ENCODE peak calls at places on chromosomes 13 and 19, in ten cellular contexts. One of them, this sample, is unnamed.

GRCh38 chr13:91358384-91358776 is 10.9 kb downstream of the MIR17HG start:
- DNase-seq in stimulated activated CD8-positive, alpha-beta memory T cell treated with anti-CD3 and anti-CD28 coated beads, Interleukin-7, amount 100 ng/mL, for 1 hour: no peak
- DNase-seq in NCI-H510A treated with DMSO at 0.1 percent for 48 hours: no peak
- DNase-seq in stimulated activated CD4-positive, alpha-beta T cell treated with anti-CD3 and anti-CD28 coated beads, Interleukin-15, amount 100 ng/mL, for 48 hours: no peak
- DNase-seq in brain pericyte: no peak
- DNase-seq in A549: no peak
- DNase-seq in CD8-positive, alpha-beta memory T cell: no peak
- DNase-seq in activated B cell treated with CpG ODN at 0.5 μM for 24 hours: no peak
- DNase-seq in fibroblast of the aortic adventitia: no peak
- DNase-seq in NCI-H748 treated with DMSO at 0.1 percent for 48 hours: no peak
- DNase-seq in this sample: no peak

GRCh38 chr13:41942462-41943094 is 18.3 kb downstream of the VWA8 start:
- DNase-seq in brain pericyte: no peak
- DNase-seq in CD8-positive, alpha-beta memory T cell: no peak
- DNase-seq in stimulated activated CD4-positive, alpha-beta T cell treated with anti-CD3 and anti-CD28 coated beads, Interleukin-15, amount 100 ng/mL, for 48 hours: no peak
- DNase-seq in NCI-H510A treated with DMSO at 0.1 percent for 48 hours: no peak
- DNase-seq in stimulated activated CD8-positive, alpha-beta memory T cell treated with anti-CD3 and anti-CD28 coated beads, Interleukin-7, amount 100 ng/mL, for 1 hour: no peak
- DNase-seq in activated B cell treated with CpG ODN at 0.5 μM for 24 hours: no peak
- DNase-seq in fibroblast of the aortic adventitia: peak
- DNase-seq in NCI-H748 treated with DMSO at 0.1 percent for 48 hours: no peak
- DNase-seq in A549: peak
- DNase-seq in this sample: no peak

GRCh38 chr19:1283207-1283916 is 2.3 kb upstream of the EFNA2 start:
- DNase-seq in NCI-H748 treated with DMSO at 0.1 percent for 48 hours: no peak
- DNase-seq in stimulated activated CD8-positive, alpha-beta memory T cell treated with anti-CD3 and anti-CD28 coated beads, Interleukin-7, amount 100 ng/mL, for 1 hour: no peak
- DNase-seq in A549: no peak
- DNase-seq in NCI-H510A treated with DMSO at 0.1 percent for 48 hours: no peak
- DNase-seq in stimulated activated CD4-positive, alpha-beta T cell treated with anti-CD3 and anti-CD28 coated beads, Interleukin-15, amount 100 ng/mL, for 48 hours: no peak
- DNase-seq in CD8-positive, alpha-beta memory T cell: no peak
- DNase-seq in brain pericyte: no peak
- DNase-seq in activated B cell treated with CpG ODN at 0.5 μM for 24 hours: no peak
- DNase-seq in fibroblast of the aortic adventitia: no peak
- DNase-seq in this sample: no peak

GRCh38 chr19:4977299-4978174 is 8.6 kb downstream of the KDM4B start:
- DNase-seq in fibroblast of the aortic adventitia: peak
- DNase-seq in activated B cell treated with CpG ODN at 0.5 μM for 24 hours: peak
- DNase-seq in CD8-positive, alpha-beta memory T cell: no peak
- DNase-seq in brain pericyte: no peak
- DNase-seq in stimulated activated CD8-positive, alpha-beta memory T cell treated with anti-CD3 and anti-CD28 coated beads, Interleukin-7, amount 100 ng/mL, for 1 hour: no peak
- DNase-seq in NCI-H748 treated with DMSO at 0.1 percent for 48 hours: no peak
- DNase-seq in NCI-H510A treated with DMSO at 0.1 percent for 48 hours: no peak
- DNase-seq in stimulated activated CD4-positive, alpha-beta T cell treated with anti-CD3 and anti-CD28 coated beads, Interleukin-15, amount 100 ng/mL, for 48 hours: no peak
- DNase-seq in A549: no peak
- DNase-seq in this sample: peak

GRCh38 chr19:12938536-12939291 is at the start of gene CALR:
- DNase-seq in NCI-H510A treated with DMSO at 0.1 percent for 48 hours: no peak
- DNase-seq in CD8-positive, alpha-beta memory T cell: peak
- DNase-seq in stimulated activated CD8-positive, alpha-beta memory T cell treated with anti-CD3 and anti-CD28 coated beads, Interleukin-7, amount 100 ng/mL, for 1 hour: no peak
- DNase-seq in brain pericyte: no peak
- DNase-seq in fibroblast of the aortic adventitia: peak
- DNase-seq in activated B cell treated with CpG ODN at 0.5 μM for 24 hours: no peak
- DNase-seq in NCI-H748 treated with DMSO at 0.1 percent for 48 hours: no peak
- DNase-seq in A549: peak
- DNase-seq in stimulated activated CD4-positive, alpha-beta T cell treated with anti-CD3 and anti-CD28 coated beads, Interleukin-15, amount 100 ng/mL, for 48 hours: no peak
- DNase-seq in this sample: no peak

GRCh38 chr13:74206061-74206561 is 71.9 kb upstream of the KLF12 start:
- DNase-seq in brain pericyte: peak
- DNase-seq in NCI-H510A treated with DMSO at 0.1 percent for 48 hours: no peak
- DNase-seq in NCI-H748 treated with DMSO at 0.1 percent for 48 hours: no peak
- DNase-seq in activated B cell treated with CpG ODN at 0.5 μM for 24 hours: no peak
- DNase-seq in CD8-positive, alpha-beta memory T cell: no peak
- DNase-seq in stimulated activated CD8-positive, alpha-beta memory T cell treated with anti-CD3 and anti-CD28 coated beads, Interleukin-7, amount 100 ng/mL, for 1 hour: no peak
- DNase-seq in A549: no peak
- DNase-seq in stimulated activated CD4-positive, alpha-beta T cell treated with anti-CD3 and anti-CD28 coated beads, Interleukin-15, amount 100 ng/mL, for 48 hours: no peak
- DNase-seq in fibroblast of the aortic adventitia: peak
- DNase-seq in this sample: no peak

GRCh38 chr13:102295316-102296048 is 106.4 kb downstream of the FGF14 start:
- DNase-seq in CD8-positive, alpha-beta memory T cell: no peak
- DNase-seq in fibroblast of the aortic adventitia: peak
- DNase-seq in NCI-H748 treated with DMSO at 0.1 percent for 48 hours: no peak
- DNase-seq in A549: no peak
- DNase-seq in stimulated activated CD8-positive, alpha-beta memory T cell treated with anti-CD3 and anti-CD28 coated beads, Interleukin-7, amount 100 ng/mL, for 1 hour: no peak
- DNase-seq in stimulated activated CD4-positive, alpha-beta T cell treated with anti-CD3 and anti-CD28 coated beads, Interleukin-15, amount 100 ng/mL, for 48 hours: no peak
- DNase-seq in NCI-H510A treated with DMSO at 0.1 percent for 48 hours: no peak
- DNase-seq in activated B cell treated with CpG ODN at 0.5 μM for 24 hours: no peak
- DNase-seq in brain pericyte: no peak
- DNase-seq in this sample: no peak

GRCh38 chr13:111330211-111330610 is 9.8 kb downstream of the TEX29 start:
- DNase-seq in NCI-H748 treated with DMSO at 0.1 percent for 48 hours: no peak
- DNase-seq in fibroblast of the aortic adventitia: no peak
- DNase-seq in stimulated activated CD8-positive, alpha-beta memory T cell treated with anti-CD3 and anti-CD28 coated beads, Interleukin-7, amount 100 ng/mL, for 1 hour: no peak
- DNase-seq in CD8-positive, alpha-beta memory T cell: no peak
- DNase-seq in stimulated activated CD4-positive, alpha-beta T cell treated with anti-CD3 and anti-CD28 coated beads, Interleukin-15, amount 100 ng/mL, for 48 hours: no peak
- DNase-seq in NCI-H510A treated with DMSO at 0.1 percent for 48 hours: no peak
- DNase-seq in brain pericyte: no peak
- DNase-seq in activated B cell treated with CpG ODN at 0.5 μM for 24 hours: no peak
- DNase-seq in A549: no peak
- DNase-seq in this sample: no peak

GRCh38 chr19:29013325-29013724 is 199.6 kb downstream of the UQCRFS1 start:
- DNase-seq in A549: no peak
- DNase-seq in fibroblast of the aortic adventitia: no peak
- DNase-seq in CD8-positive, alpha-beta memory T cell: no peak
- DNase-seq in activated B cell treated with CpG ODN at 0.5 μM for 24 hours: no peak
- DNase-seq in NCI-H748 treated with DMSO at 0.1 percent for 48 hours: no peak
- DNase-seq in stimulated activated CD8-positive, alpha-beta memory T cell treated with anti-CD3 and anti-CD28 coated beads, Interleukin-7, amount 100 ng/mL, for 1 hour: no peak
- DNase-seq in brain pericyte: no peak
- DNase-seq in stimulated activated CD4-positive, alpha-beta T cell treated with anti-CD3 and anti-CD28 coated beads, Interleukin-15, amount 100 ng/mL, for 48 hours: no peak
- DNase-seq in NCI-H510A treated with DMSO at 0.1 percent for 48 hours: no peak
- DNase-seq in this sample: no peak

GRCh38 chr13:109761695-109762094 is 24.7 kb downstream of the IRS2 start:
- DNase-seq in A549: no peak
- DNase-seq in stimulated activated CD4-positive, alpha-beta T cell treated with anti-CD3 and anti-CD28 coated beads, Interleukin-15, amount 100 ng/mL, for 48 hours: no peak
- DNase-seq in activated B cell treated with CpG ODN at 0.5 μM for 24 hours: no peak
- DNase-seq in NCI-H748 treated with DMSO at 0.1 percent for 48 hours: no peak
- DNase-seq in fibroblast of the aortic adventitia: no peak
- DNase-seq in CD8-positive, alpha-beta memory T cell: no peak
- DNase-seq in stimulated activated CD8-positive, alpha-beta memory T cell treated with anti-CD3 and anti-CD28 coated beads, Interleukin-7, amount 100 ng/mL, for 1 hour: no peak
- DNase-seq in NCI-H510A treated with DMSO at 0.1 percent for 48 hours: no peak
- DNase-seq in brain pericyte: no peak
- DNase-seq in this sample: no peak

GRCh38 chr13:97460004-97460756 is 26.2 kb downstream of the RAP2A start:
- DNase-seq in NCI-H748 treated with DMSO at 0.1 percent for 48 hours: no peak
- DNase-seq in stimulated activated CD8-positive, alpha-beta memory T cell treated with anti-CD3 and anti-CD28 coated beads, Interleukin-7, amount 100 ng/mL, for 1 hour: no peak
- DNase-seq in fibroblast of the aortic adventitia: peak
- DNase-seq in activated B cell treated with CpG ODN at 0.5 μM for 24 hours: no peak
- DNase-seq in CD8-positive, alpha-beta memory T cell: no peak
- DNase-seq in stimulated activated CD4-positive, alpha-beta T cell treated with anti-CD3 and anti-CD28 coated beads, Interleukin-15, amount 100 ng/mL, for 48 hours: no peak
- DNase-seq in A549: no peak
- DNase-seq in brain pericyte: no peak
- DNase-seq in NCI-H510A treated with DMSO at 0.1 percent for 48 hours: no peak
- DNase-seq in this sample: no peak

GRCh38 chr13:71290963-71291937 is 575.8 kb downstream of the DACH1 start:
- DNase-seq in NCI-H510A treated with DMSO at 0.1 percent for 48 hours: no peak
- DNase-seq in NCI-H748 treated with DMSO at 0.1 percent for 48 hours: peak
- DNase-seq in A549: peak
- DNase-seq in fibroblast of the aortic adventitia: peak
- DNase-seq in activated B cell treated with CpG ODN at 0.5 μM for 24 hours: no peak
- DNase-seq in brain pericyte: peak
- DNase-seq in stimulated activated CD8-positive, alpha-beta memory T cell treated with anti-CD3 and anti-CD28 coated beads, Interleukin-7, amount 100 ng/mL, for 1 hour: no peak
- DNase-seq in CD8-positive, alpha-beta memory T cell: peak
- DNase-seq in stimulated activated CD4-positive, alpha-beta T cell treated with anti-CD3 and anti-CD28 coated beads, Interleukin-15, amount 100 ng/mL, for 48 hours: peak
- DNase-seq in this sample: no peak

GRCh38 chr19:1252221-1252817 is 3.9 kb downstream of the MIDN start:
- DNase-seq in brain pericyte: no peak
- DNase-seq in NCI-H510A treated with DMSO at 0.1 percent for 48 hours: no peak
- DNase-seq in NCI-H748 treated with DMSO at 0.1 percent for 48 hours: no peak
- DNase-seq in activated B cell treated with CpG ODN at 0.5 μM for 24 hours: peak
- DNase-seq in stimulated activated CD8-positive, alpha-beta memory T cell treated with anti-CD3 and anti-CD28 coated beads, Interleukin-7, amount 100 ng/mL, for 1 hour: no peak
- DNase-seq in fibroblast of the aortic adventitia: peak
- DNase-seq in stimulated activated CD4-positive, alpha-beta T cell treated with anti-CD3 and anti-CD28 coated beads, Interleukin-15, amount 100 ng/mL, for 48 hours: no peak
- DNase-seq in CD8-positive, alpha-beta memory T cell: peak
- DNase-seq in A549: peak
- DNase-seq in this sample: peak

GRCh38 chr19:45472557-45473365 is 5.0 kb downstream of the FOSB start:
- DNase-seq in stimulated activated CD4-positive, alpha-beta T cell treated with anti-CD3 and anti-CD28 coated beads, Interleukin-15, amount 100 ng/mL, for 48 hours: no peak
- DNase-seq in NCI-H748 treated with DMSO at 0.1 percent for 48 hours: no peak
- DNase-seq in A549: no peak
- DNase-seq in activated B cell treated with CpG ODN at 0.5 μM for 24 hours: no peak
- DNase-seq in CD8-positive, alpha-beta memory T cell: no peak
- DNase-seq in brain pericyte: no peak
- DNase-seq in NCI-H510A treated with DMSO at 0.1 percent for 48 hours: no peak
- DNase-seq in fibroblast of the aortic adventitia: no peak
- DNase-seq in stimulated activated CD8-positive, alpha-beta memory T cell treated with anti-CD3 and anti-CD28 coated beads, Interleukin-7, amount 100 ng/mL, for 1 hour: no peak
- DNase-seq in this sample: no peak

GRCh38 chr13:94656766-94657165 is 55.1 kb downstream of the GPR180 start:
- DNase-seq in A549: peak
- DNase-seq in NCI-H510A treated with DMSO at 0.1 percent for 48 hours: no peak
- DNase-seq in stimulated activated CD8-positive, alpha-beta memory T cell treated with anti-CD3 and anti-CD28 coated beads, Interleukin-7, amount 100 ng/mL, for 1 hour: no peak
- DNase-seq in activated B cell treated with CpG ODN at 0.5 μM for 24 hours: no peak
- DNase-seq in brain pericyte: peak
- DNase-seq in CD8-positive, alpha-beta memory T cell: no peak
- DNase-seq in fibroblast of the aortic adventitia: peak
- DNase-seq in stimulated activated CD4-positive, alpha-beta T cell treated with anti-CD3 and anti-CD28 coated beads, Interleukin-15, amount 100 ng/mL, for 48 hours: peak
- DNase-seq in NCI-H748 treated with DMSO at 0.1 percent for 48 hours: no peak
- DNase-seq in this sample: peak

GRCh38 chr13:96003304-96003703 is 49.9 kb downstream of the UGGT2 start:
- DNase-seq in CD8-positive, alpha-beta memory T cell: no peak
- DNase-seq in NCI-H510A treated with DMSO at 0.1 percent for 48 hours: no peak
- DNase-seq in fibroblast of the aortic adventitia: peak
- DNase-seq in NCI-H748 treated with DMSO at 0.1 percent for 48 hours: no peak
- DNase-seq in stimulated activated CD8-positive, alpha-beta memory T cell treated with anti-CD3 and anti-CD28 coated beads, Interleukin-7, amount 100 ng/mL, for 1 hour: no peak
- DNase-seq in brain pericyte: no peak
- DNase-seq in A549: peak
- DNase-seq in stimulated activated CD4-positive, alpha-beta T cell treated with anti-CD3 and anti-CD28 coated beads, Interleukin-15, amount 100 ng/mL, for 48 hours: no peak
- DNase-seq in activated B cell treated with CpG ODN at 0.5 μM for 24 hours: no peak
- DNase-seq in this sample: no peak

GRCh38 chr19:40605201-40605971 is 4.2 kb downstream of the LTBP4 start:
- DNase-seq in NCI-H510A treated with DMSO at 0.1 percent for 48 hours: peak
- DNase-seq in NCI-H748 treated with DMSO at 0.1 percent for 48 hours: peak
- DNase-seq in activated B cell treated with CpG ODN at 0.5 μM for 24 hours: peak
- DNase-seq in fibroblast of the aortic adventitia: peak
- DNase-seq in brain pericyte: no peak
- DNase-seq in A549: peak
- DNase-seq in stimulated activated CD8-positive, alpha-beta memory T cell treated with anti-CD3 and anti-CD28 coated beads, Interleukin-7, amount 100 ng/mL, for 1 hour: peak
- DNase-seq in stimulated activated CD4-positive, alpha-beta T cell treated with anti-CD3 and anti-CD28 coated beads, Interleukin-15, amount 100 ng/mL, for 48 hours: peak
- DNase-seq in CD8-positive, alpha-beta memory T cell: peak
- DNase-seq in this sample: no peak

GRCh38 chr13:57633950-57634828 is 2.6 kb downstream of the PCDH17 start:
- DNase-seq in NCI-H748 treated with DMSO at 0.1 percent for 48 hours: no peak
- DNase-seq in brain pericyte: no peak
- DNase-seq in stimulated activated CD4-positive, alpha-beta T cell treated with anti-CD3 and anti-CD28 coated beads, Interleukin-15, amount 100 ng/mL, for 48 hours: no peak
- DNase-seq in activated B cell treated with CpG ODN at 0.5 μM for 24 hours: no peak
- DNase-seq in fibroblast of the aortic adventitia: no peak
- DNase-seq in CD8-positive, alpha-beta memory T cell: no peak
- DNase-seq in A549: no peak
- DNase-seq in stimulated activated CD8-positive, alpha-beta memory T cell treated with anti-CD3 and anti-CD28 coated beads, Interleukin-7, amount 100 ng/mL, for 1 hour: no peak
- DNase-seq in NCI-H510A treated with DMSO at 0.1 percent for 48 hours: no peak
- DNase-seq in this sample: no peak

GRCh38 chr13:38394777-38395504 is 45.3 kb downstream of the UFM1 start:
- DNase-seq in NCI-H510A treated with DMSO at 0.1 percent for 48 hours: no peak
- DNase-seq in A549: no peak
- DNase-seq in stimulated activated CD4-positive, alpha-beta T cell treated with anti-CD3 and anti-CD28 coated beads, Interleukin-15, amount 100 ng/mL, for 48 hours: no peak
- DNase-seq in CD8-positive, alpha-beta memory T cell: no peak
- DNase-seq in fibroblast of the aortic adventitia: no peak
- DNase-seq in brain pericyte: no peak
- DNase-seq in NCI-H748 treated with DMSO at 0.1 percent for 48 hours: peak
- DNase-seq in activated B cell treated with CpG ODN at 0.5 μM for 24 hours: no peak
- DNase-seq in stimulated activated CD8-positive, alpha-beta memory T cell treated with anti-CD3 and anti-CD28 coated beads, Interleukin-7, amount 100 ng/mL, for 1 hour: no peak
- DNase-seq in this sample: no peak

GRCh38 chr19:17682273-17682672 is 5.9 kb downstream of the UNC13A start:
- DNase-seq in fibroblast of the aortic adventitia: no peak
- DNase-seq in stimulated activated CD4-positive, alpha-beta T cell treated with anti-CD3 and anti-CD28 coated beads, Interleukin-15, amount 100 ng/mL, for 48 hours: no peak
- DNase-seq in stimulated activated CD8-positive, alpha-beta memory T cell treated with anti-CD3 and anti-CD28 coated beads, Interleukin-7, amount 100 ng/mL, for 1 hour: no peak
- DNase-seq in A549: no peak
- DNase-seq in activated B cell treated with CpG ODN at 0.5 μM for 24 hours: no peak
- DNase-seq in NCI-H748 treated with DMSO at 0.1 percent for 48 hours: no peak
- DNase-seq in brain pericyte: no peak
- DNase-seq in NCI-H510A treated with DMSO at 0.1 percent for 48 hours: no peak
- DNase-seq in CD8-positive, alpha-beta memory T cell: no peak
- DNase-seq in this sample: no peak

GRCh38 chr13:68257111-68257842 is 1027.1 kb upstream of the PCDH9 start:
- DNase-seq in activated B cell treated with CpG ODN at 0.5 μM for 24 hours: no peak
- DNase-seq in CD8-positive, alpha-beta memory T cell: no peak
- DNase-seq in NCI-H510A treated with DMSO at 0.1 percent for 48 hours: no peak
- DNase-seq in brain pericyte: no peak
- DNase-seq in stimulated activated CD8-positive, alpha-beta memory T cell treated with anti-CD3 and anti-CD28 coated beads, Interleukin-7, amount 100 ng/mL, for 1 hour: no peak
- DNase-seq in NCI-H748 treated with DMSO at 0.1 percent for 48 hours: no peak
- DNase-seq in stimulated activated CD4-positive, alpha-beta T cell treated with anti-CD3 and anti-CD28 coated beads, Interleukin-15, amount 100 ng/mL, for 48 hours: no peak
- DNase-seq in A549: no peak
- DNase-seq in fibroblast of the aortic adventitia: no peak
- DNase-seq in this sample: no peak

GRCh38 chr19:44356383-44357111 is at the start of gene ZNF112:
- DNase-seq in stimulated activated CD8-positive, alpha-beta memory T cell treated with anti-CD3 and anti-CD28 coated beads, Interleukin-7, amount 100 ng/mL, for 1 hour: no peak
- DNase-seq in CD8-positive, alpha-beta memory T cell: no peak
- DNase-seq in fibroblast of the aortic adventitia: peak
- DNase-seq in NCI-H748 treated with DMSO at 0.1 percent for 48 hours: peak
- DNase-seq in activated B cell treated with CpG ODN at 0.5 μM for 24 hours: peak
- DNase-seq in A549: peak
- DNase-seq in stimulated activated CD4-positive, alpha-beta T cell treated with anti-CD3 and anti-CD28 coated beads, Interleukin-15, amount 100 ng/mL, for 48 hours: no peak
- DNase-seq in brain pericyte: peak
- DNase-seq in NCI-H510A treated with DMSO at 0.1 percent for 48 hours: peak
- DNase-seq in this sample: peak

GRCh38 chr19:35975608-35976214 is 19.3 kb upstream of the SDHAF1 start:
- DNase-seq in stimulated activated CD4-positive, alpha-beta T cell treated with anti-CD3 and anti-CD28 coated beads, Interleukin-15, amount 100 ng/mL, for 48 hours: no peak
- DNase-seq in stimulated activated CD8-positive, alpha-beta memory T cell treated with anti-CD3 and anti-CD28 coated beads, Interleukin-7, amount 100 ng/mL, for 1 hour: no peak
- DNase-seq in NCI-H748 treated with DMSO at 0.1 percent for 48 hours: no peak
- DNase-seq in brain pericyte: no peak
- DNase-seq in A549: no peak
- DNase-seq in activated B cell treated with CpG ODN at 0.5 μM for 24 hours: no peak
- DNase-seq in CD8-positive, alpha-beta memory T cell: no peak
- DNase-seq in NCI-H510A treated with DMSO at 0.1 percent for 48 hours: no peak
- DNase-seq in fibroblast of the aortic adventitia: peak
- DNase-seq in this sample: no peak

GRCh38 chr19:12965017-12965811 is 4.2 kb upstream of the DAND5 start:
- DNase-seq in stimulated activated CD8-positive, alpha-beta memory T cell treated with anti-CD3 and anti-CD28 coated beads, Interleukin-7, amount 100 ng/mL, for 1 hour: peak
- DNase-seq in NCI-H510A treated with DMSO at 0.1 percent for 48 hours: peak
- DNase-seq in fibroblast of the aortic adventitia: peak
- DNase-seq in NCI-H748 treated with DMSO at 0.1 percent for 48 hours: peak
- DNase-seq in stimulated activated CD4-positive, alpha-beta T cell treated with anti-CD3 and anti-CD28 coated beads, Interleukin-15, amount 100 ng/mL, for 48 hours: peak
- DNase-seq in activated B cell treated with CpG ODN at 0.5 μM for 24 hours: peak
- DNase-seq in A549: peak
- DNase-seq in CD8-positive, alpha-beta memory T cell: peak
- DNase-seq in brain pericyte: no peak
- DNase-seq in this sample: no peak

GRCh38 chr19:38047048-38047435 is 140.0 kb downstream of the SIPA1L3 start:
- DNase-seq in NCI-H510A treated with DMSO at 0.1 percent for 48 hours: no peak
- DNase-seq in stimulated activated CD8-positive, alpha-beta memory T cell treated with anti-CD3 and anti-CD28 coated beads, Interleukin-7, amount 100 ng/mL, for 1 hour: no peak
- DNase-seq in NCI-H748 treated with DMSO at 0.1 percent for 48 hours: no peak
- DNase-seq in activated B cell treated with CpG ODN at 0.5 μM for 24 hours: no peak
- DNase-seq in fibroblast of the aortic adventitia: no peak
- DNase-seq in stimulated activated CD4-positive, alpha-beta T cell treated with anti-CD3 and anti-CD28 coated beads, Interleukin-15, amount 100 ng/mL, for 48 hours: peak
- DNase-seq in CD8-positive, alpha-beta memory T cell: no peak
- DNase-seq in brain pericyte: no peak
- DNase-seq in A549: peak
- DNase-seq in this sample: no peak

GRCh38 chr19:55447421-55448174 is 4.5 kb upstream of the SHISA7 start:
- DNase-seq in A549: peak
- DNase-seq in stimulated activated CD8-positive, alpha-beta memory T cell treated with anti-CD3 and anti-CD28 coated beads, Interleukin-7, amount 100 ng/mL, for 1 hour: no peak
- DNase-seq in CD8-positive, alpha-beta memory T cell: no peak
- DNase-seq in NCI-H510A treated with DMSO at 0.1 percent for 48 hours: peak
- DNase-seq in brain pericyte: no peak
- DNase-seq in fibroblast of the aortic adventitia: peak
- DNase-seq in activated B cell treated with CpG ODN at 0.5 μM for 24 hours: no peak
- DNase-seq in NCI-H748 treated with DMSO at 0.1 percent for 48 hours: peak
- DNase-seq in stimulated activated CD4-positive, alpha-beta T cell treated with anti-CD3 and anti-CD28 coated beads, Interleukin-15, amount 100 ng/mL, for 48 hours: no peak
- DNase-seq in this sample: no peak

GRCh38 chr13:100710176-100710575 is 35.6 kb upstream of the TMTC4 start:
- DNase-seq in fibroblast of the aortic adventitia: no peak
- DNase-seq in A549: no peak
- DNase-seq in brain pericyte: no peak
- DNase-seq in stimulated activated CD8-positive, alpha-beta memory T cell treated with anti-CD3 and anti-CD28 coated beads, Interleukin-7, amount 100 ng/mL, for 1 hour: no peak
- DNase-seq in NCI-H748 treated with DMSO at 0.1 percent for 48 hours: no peak
- DNase-seq in activated B cell treated with CpG ODN at 0.5 μM for 24 hours: no peak
- DNase-seq in CD8-positive, alpha-beta memory T cell: no peak
- DNase-seq in stimulated activated CD4-positive, alpha-beta T cell treated with anti-CD3 and anti-CD28 coated beads, Interleukin-15, amount 100 ng/mL, for 48 hours: no peak
- DNase-seq in NCI-H510A treated with DMSO at 0.1 percent for 48 hours: peak
- DNase-seq in this sample: no peak

GRCh38 chr13:53782400-53783030 is 753.9 kb downstream of the OLFM4 start:
- DNase-seq in NCI-H748 treated with DMSO at 0.1 percent for 48 hours: peak
- DNase-seq in activated B cell treated with CpG ODN at 0.5 μM for 24 hours: no peak
- DNase-seq in A549: peak
- DNase-seq in stimulated activated CD4-positive, alpha-beta T cell treated with anti-CD3 and anti-CD28 coated beads, Interleukin-15, amount 100 ng/mL, for 48 hours: no peak
- DNase-seq in fibroblast of the aortic adventitia: peak
- DNase-seq in stimulated activated CD8-positive, alpha-beta memory T cell treated with anti-CD3 and anti-CD28 coated beads, Interleukin-7, amount 100 ng/mL, for 1 hour: no peak
- DNase-seq in brain pericyte: no peak
- DNase-seq in NCI-H510A treated with DMSO at 0.1 percent for 48 hours: peak
- DNase-seq in CD8-positive, alpha-beta memory T cell: no peak
- DNase-seq in this sample: no peak